ENCODE peak calls at places on chromosomes 12 and 14, in seven cellular contexts. One of them, this sample, is unnamed. For H3K4me1, the result is how much of the 10 kb centered on the place peaks cover.

GRCh38 chr12:46451276-46452021 is 78.9 kb upstream of the SLC38A2 start:
- DNase-seq in ovary: no peak
- DNase-seq in transverse colon: no peak
- DNase-seq in psoas muscle: no peak
- DNase-seq in tibial artery: no peak
- DNase-seq in pancreas: no peak
- DNase-seq in H9: no peak
- DNase-seq in this sample: no peak

GRCh38 chr14:100070310-100070709 is 5.1 kb downstream of the EVL start:
- DNase-seq in tibial artery: no peak
- DNase-seq in pancreas: no peak
- DNase-seq in psoas muscle: no peak
- DNase-seq in ovary: no peak
- DNase-seq in H9: no peak
- DNase-seq in transverse colon: no peak
- DNase-seq in this sample: no peak

GRCh38 chr14:58572092-58572853 is 65.5 kb upstream of the DACT1 start:
- DNase-seq in transverse colon: no peak
- DNase-seq in H9: no peak
- DNase-seq in pancreas: no peak
- DNase-seq in tibial artery: no peak
- DNase-seq in psoas muscle: no peak
- DNase-seq in ovary: no peak
- DNase-seq in this sample: peak

GRCh38 chr14:90649557-90650135 is 166.6 kb downstream of the TTC7B start:
- DNase-seq in tibial artery: no peak
- DNase-seq in psoas muscle: no peak
- DNase-seq in ovary: no peak
- DNase-seq in pancreas: no peak
- DNase-seq in transverse colon: no peak
- DNase-seq in H9: no peak
- DNase-seq in this sample: no peak

GRCh38 chr14:69077841-69078240 is 75.1 kb downstream of the DCAF5 start:
- DNase-seq in psoas muscle: no peak
- DNase-seq in H9: no peak
- DNase-seq in tibial artery: no peak
- DNase-seq in transverse colon: no peak
- DNase-seq in pancreas: no peak
- DNase-seq in ovary: no peak
- DNase-seq in this sample: no peak

GRCh38 chr12:131912526-131913274 is 16.4 kb upstream of the PUS1 start:
- DNase-seq in ovary: peak
- DNase-seq in psoas muscle: peak
- DNase-seq in transverse colon: peak
- DNase-seq in H9: no peak
- DNase-seq in pancreas: peak
- DNase-seq in tibial artery: peak
- DNase-seq in this sample: no peak

GRCh38 chr14:73452341-73453191 is 5.8 kb downstream of the NUMB start:
- DNase-seq in transverse colon: no peak
- DNase-seq in psoas muscle: no peak
- DNase-seq in ovary: no peak
- DNase-seq in pancreas: no peak
- DNase-seq in tibial artery: no peak
- DNase-seq in H9: no peak
- DNase-seq in this sample: no peak

GRCh38 chr14:99537399-99537798 is 56.2 kb downstream of the CCNK start:
- DNase-seq in transverse colon: peak
- DNase-seq in H9: no peak
- DNase-seq in ovary: peak
- DNase-seq in tibial artery: no peak
- DNase-seq in pancreas: peak
- DNase-seq in psoas muscle: no peak
- DNase-seq in this sample: no peak

GRCh38 chr12:53181935-53182334 is 1.2 kb upstream of the CSAD start:
- DNase-seq in pancreas: no peak
- DNase-seq in psoas muscle: no peak
- DNase-seq in transverse colon: no peak
- DNase-seq in tibial artery: no peak
- DNase-seq in H9: no peak
- DNase-seq in ovary: no peak
- DNase-seq in this sample: no peak

GRCh38 chr14:53599221-53599945 is 357.2 kb downstream of the BMP4 start:
- DNase-seq in psoas muscle: no peak
- DNase-seq in tibial artery: no peak
- DNase-seq in transverse colon: no peak
- DNase-seq in ovary: no peak
- DNase-seq in pancreas: no peak
- DNase-seq in H9: no peak
- DNase-seq in this sample: no peak

GRCh38 chr14:99534863-99535262 is 53.7 kb downstream of the CCNK start:
- DNase-seq in ovary: no peak
- DNase-seq in transverse colon: no peak
- DNase-seq in pancreas: no peak
- DNase-seq in tibial artery: no peak
- DNase-seq in H9: no peak
- DNase-seq in psoas muscle: no peak
- DNase-seq in this sample: no peak

GRCh38 chr14:61462566-61463195 is 141.3 kb downstream of the PRKCH start:
- DNase-seq in tibial artery: no peak
- DNase-seq in psoas muscle: no peak
- DNase-seq in transverse colon: no peak
- DNase-seq in pancreas: no peak
- DNase-seq in H9: no peak
- DNase-seq in ovary: no peak
- DNase-seq in this sample: no peak

GRCh38 chr12:11622774-11623375 is 26.6 kb upstream of the ETV6 start:
- DNase-seq in tibial artery: no peak
- DNase-seq in psoas muscle: no peak
- DNase-seq in ovary: no peak
- DNase-seq in pancreas: no peak
- DNase-seq in H9: no peak
- DNase-seq in transverse colon: no peak
- DNase-seq in this sample: no peak
- TF ChIP-seq CTCF in tibial artery: no peak
- TF ChIP-seq CTCF in psoas muscle: no peak
- TF ChIP-seq CTCF in ovary: no peak
- TF ChIP-seq CTCF in pancreas: no peak
- TF ChIP-seq CTCF in H9: peak
- TF ChIP-seq CTCF in transverse colon: no peak
- TF ChIP-seq CTCF in this sample: no peak

GRCh38 chr12:12376636-12377448 is 20.0 kb downstream of the BORCS5 start:
- DNase-seq in tibial artery: no peak
- DNase-seq in psoas muscle: no peak
- DNase-seq in H9: no peak
- DNase-seq in pancreas: no peak
- DNase-seq in ovary: peak
- DNase-seq in transverse colon: no peak
- DNase-seq in this sample: no peak
- H3K4me1 ChIP-seq in tibial artery: under half
- H3K4me1 ChIP-seq in psoas muscle: under half
- H3K4me1 ChIP-seq in H9: under half
- H3K4me1 ChIP-seq in pancreas: under half
- H3K4me1 ChIP-seq in ovary: under half
- H3K4me1 ChIP-seq in transverse colon: under half
- H3K4me1 ChIP-seq in this sample: under half

GRCh38 chr14:34982421-34983147 is at the start of gene SRP54:
- DNase-seq in pancreas: peak
- DNase-seq in H9: peak
- DNase-seq in psoas muscle: peak
- DNase-seq in tibial artery: peak
- DNase-seq in ovary: peak
- DNase-seq in transverse colon: peak
- DNase-seq in this sample: peak
- TF ChIP-seq CTCF in pancreas: no peak
- TF ChIP-seq CTCF in H9: peak
- TF ChIP-seq CTCF in psoas muscle: peak
- TF ChIP-seq CTCF in tibial artery: no peak
- TF ChIP-seq CTCF in ovary: peak
- TF ChIP-seq CTCF in transverse colon: peak
- TF ChIP-seq CTCF in this sample: no peak

DNA sequence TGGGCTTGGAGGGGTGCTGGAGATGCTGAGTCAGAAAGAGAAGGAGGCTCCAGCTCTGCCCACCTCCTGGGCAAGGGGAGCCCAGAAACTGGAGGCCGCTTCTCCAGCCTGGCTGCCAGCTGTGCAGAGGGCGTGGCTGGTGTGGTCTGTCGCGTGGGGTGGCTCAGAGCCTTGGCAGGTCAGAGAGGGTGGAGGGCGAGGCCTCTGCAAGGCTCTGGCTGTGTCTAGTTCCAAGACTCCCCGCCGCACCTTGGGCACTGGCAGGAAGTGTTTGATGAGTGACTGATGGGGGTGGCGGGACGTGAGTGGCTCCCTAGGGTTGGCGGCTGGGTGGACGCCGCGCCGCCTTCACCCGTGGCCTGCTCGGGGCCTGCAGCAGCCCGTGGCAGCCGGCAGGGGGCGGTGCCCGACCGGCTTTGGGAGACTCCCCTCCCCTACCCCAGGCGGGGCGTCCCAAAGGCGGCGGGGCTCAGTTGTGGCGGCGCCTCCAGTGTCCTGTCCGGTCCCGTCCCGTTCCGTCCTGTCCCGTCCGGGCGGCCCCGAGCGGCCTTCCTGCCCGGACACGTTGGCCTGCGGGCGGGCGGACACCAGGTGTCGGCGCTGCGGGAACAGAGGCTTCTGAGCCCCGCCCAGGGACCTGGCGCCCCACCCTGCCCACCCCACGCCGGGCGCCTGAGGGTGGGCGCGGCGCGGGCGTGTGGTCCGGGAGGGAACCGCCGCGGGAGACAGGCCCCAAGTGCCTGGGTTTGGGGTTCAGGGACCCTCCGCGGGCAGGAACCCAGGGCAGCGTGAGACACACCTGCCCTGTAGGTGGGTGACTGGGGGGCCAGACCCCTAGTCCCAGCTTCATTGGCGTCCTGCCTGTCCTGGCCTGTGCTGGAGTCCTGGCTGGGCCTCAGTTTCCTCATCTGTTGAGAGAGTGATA is 39.7 kb downstream of the KRT80 start:
- DNase-seq in psoas muscle: peak
- DNase-seq in tibial artery: peak
- DNase-seq in pancreas: peak
- DNase-seq in ovary: peak
- DNase-seq in transverse colon: peak
- DNase-seq in H9: peak
- DNase-seq in this sample: peak
- H3K4me1 ChIP-seq in psoas muscle: under half
- H3K4me1 ChIP-seq in tibial artery: under half
- H3K4me1 ChIP-seq in pancreas: under half
- H3K4me1 ChIP-seq in ovary: under half
- H3K4me1 ChIP-seq in transverse colon: under half
- H3K4me1 ChIP-seq in H9: under half
- H3K4me1 ChIP-seq in this sample: under half

This sample was measured in CD8-positive, alpha-beta T cell.